ENCODE peak calls at places on chromosomes 16 and 17, in six cellular contexts. One of them, this sample, is unnamed.

GRCh38 chr17:18960803-18961511 is 9.0 kb downstream of the SLC5A10 start:
- DNase-seq in CD8-positive, alpha-beta T cell: peak; percentile 80
- DNase-seq in EH: peak; percentile 72
- DNase-seq in putamen: no peak
- DNase-seq in AG08395: peak; percentile 85
- DNase-seq in neuronal stem cell: peak; percentile 79
- DNase-seq in this sample: no peak

GRCh38 chr16:66903544-66904427 is 14.9 kb downstream of the CDH16 start:
- DNase-seq in putamen: no peak
- DNase-seq in CD8-positive, alpha-beta T cell: no peak
- DNase-seq in AG08395: no peak
- DNase-seq in EH: no peak
- DNase-seq in neuronal stem cell: no peak
- DNase-seq in this sample: peak; percentile 69

GRCh38 chr17:32268734-32269288 is 3.2 kb downstream of the RHBDL3 start:
- DNase-seq in putamen: no peak
- DNase-seq in CD8-positive, alpha-beta T cell: no peak
- DNase-seq in AG08395: no peak
- DNase-seq in neuronal stem cell: no peak
- DNase-seq in EH: no peak
- DNase-seq in this sample: no peak

GRCh38 chr17:61139219-61139618 is 260.4 kb upstream of the TBX2 start:
- DNase-seq in EH: peak; percentile 88
- DNase-seq in neuronal stem cell: no peak
- DNase-seq in AG08395: peak; percentile 81
- DNase-seq in CD8-positive, alpha-beta T cell: peak; percentile 54
- DNase-seq in putamen: no peak
- DNase-seq in this sample: no peak

GRCh38 chr17:79615926-79616325 is 5.1 kb upstream of the RBFOX3 start:
- DNase-seq in AG08395: no peak
- DNase-seq in putamen: no peak
- DNase-seq in CD8-positive, alpha-beta T cell: no peak
- DNase-seq in EH: no peak
- DNase-seq in neuronal stem cell: no peak
- DNase-seq in this sample: peak; percentile 28

GRCh38 chr17:80799553-80800403 is 191.9 kb upstream of the CHMP6 start:
- DNase-seq in putamen: no peak
- DNase-seq in AG08395: no peak
- DNase-seq in neuronal stem cell: no peak
- DNase-seq in CD8-positive, alpha-beta T cell: no peak
- DNase-seq in EH: no peak
- DNase-seq in this sample: no peak

GRCh38 chr17:33284022-33284421 is 9.1 kb downstream of the ASIC2 start:
- DNase-seq in EH: peak; percentile 83
- DNase-seq in CD8-positive, alpha-beta T cell: no peak
- DNase-seq in neuronal stem cell: no peak
- DNase-seq in putamen: no peak
- DNase-seq in AG08395: peak; percentile 74
- DNase-seq in this sample: no peak

GRCh38 chr17:53749178-53749577 is 73.5 kb upstream of the KIF2B start:
- DNase-seq in neuronal stem cell: no peak
- DNase-seq in putamen: no peak
- DNase-seq in CD8-positive, alpha-beta T cell: no peak
- DNase-seq in EH: no peak
- DNase-seq in AG08395: peak; percentile 2
- DNase-seq in this sample: no peak

GRCh38 chr17:73782641-73783381 is 138.6 kb upstream of the SDK2 start:
- DNase-seq in CD8-positive, alpha-beta T cell: no peak
- DNase-seq in neuronal stem cell: no peak
- DNase-seq in putamen: no peak
- DNase-seq in EH: no peak
- DNase-seq in AG08395: no peak
- DNase-seq in this sample: no peak

GRCh38 chr17:78346605-78347250 is 13.1 kb downstream of the SOCS3 start:
- DNase-seq in putamen: no peak
- DNase-seq in CD8-positive, alpha-beta T cell: no peak
- DNase-seq in AG08395: no peak
- DNase-seq in EH: no peak
- DNase-seq in neuronal stem cell: no peak
- DNase-seq in this sample: no peak

GRCh38 chr17:32490101-32490482 is 3.3 kb downstream of the CDK5R1 start:
- DNase-seq in putamen: no peak
- DNase-seq in AG08395: no peak
- DNase-seq in neuronal stem cell: no peak
- DNase-seq in CD8-positive, alpha-beta T cell: no peak
- DNase-seq in EH: no peak
- DNase-seq in this sample: peak; percentile 70

GRCh38 chr16:84735846-84736586 is 36.2 kb downstream of the USP10 start:
- DNase-seq in putamen: no peak
- DNase-seq in neuronal stem cell: no peak
- DNase-seq in CD8-positive, alpha-beta T cell: peak; percentile 47
- DNase-seq in AG08395: no peak
- DNase-seq in EH: no peak
- DNase-seq in this sample: no peak

GRCh38 chr16:79004281-79004680 is 596.3 kb downstream of the MAF start:
- DNase-seq in putamen: no peak
- DNase-seq in CD8-positive, alpha-beta T cell: no peak
- DNase-seq in AG08395: no peak
- DNase-seq in neuronal stem cell: no peak
- DNase-seq in EH: no peak
- DNase-seq in this sample: no peak

GRCh38 chr17:37465058-37465616 is 24.6 kb upstream of the DUSP14 start:
- DNase-seq in neuronal stem cell: no peak
- DNase-seq in AG08395: peak; percentile 35
- DNase-seq in putamen: no peak
- DNase-seq in CD8-positive, alpha-beta T cell: no peak
- DNase-seq in EH: peak; percentile 85
- DNase-seq in this sample: no peak

This sample was measured in chondrocyte.